ENCODE peak calls at places on chromosomes 2 and 18, in four cellular contexts. P is lung, G is transverse colon, L is A549. O is an unnamed sample.

GRCh38 chr2:102138331-102138730 is 4.2 kb upstream of the IL1R1 start:
- DNase-seq in P (no peak), G (no peak), L (no peak), O (no peak)

GRCh38 chr2:240429341-240429871 is 6.1 kb upstream of the GPC1 start:
- DNase-seq in P (no peak), L (no peak), G (no peak), O (peak)

GRCh38 chr2:239751719-239752355 is 273.3 kb downstream of the NDUFA10 start:
- DNase-seq in P (no peak), L (no peak), G (no peak), O (no peak)

GRCh38 chr2:200003444-200003843 is 48.1 kb downstream of the MAIP1 start:
- DNase-seq in G (no peak), L (no peak), P (no peak), O (no peak)

GRCh38 chr18:21484851-21485636 is 115.5 kb downstream of the ESCO1 start:
- DNase-seq in G (no peak), L (no peak), P (no peak), O (no peak)

GRCh38 chr2:61017556-61018318 is at the start of the genes PEX13 and PUS10:
- DNase-seq in P (peak), L (peak), G (peak), O (peak)

GRCh38 chr18:32389868-32390267 is 80.8 kb downstream of the GAREM1 start:
- DNase-seq in G (no peak), P (peak), L (no peak), O (no peak)

GRCh38 chr2:27720004-27720551 is 51.4 kb upstream of the MRPL33 start:
- DNase-seq in L (peak), G (no peak), P (peak), O (no peak)

GRCh38 chr2:224145751-224146355 is 106.8 kb upstream of the SERPINE2 start:
- DNase-seq in L (peak), P (no peak), G (peak), O (no peak)

GRCh38 chr2:204505946-204506345 is 39.3 kb upstream of the PARD3B start:
- DNase-seq in G (no peak), P (no peak), L (no peak), O (no peak)

GRCh38 chr2:180056367-180057118 is 49.4 kb upstream of the CWC22 start:
- DNase-seq in L (no peak), G (no peak), P (no peak), O (no peak)

GRCh38 chr2:19702267-19702666 is 199.5 kb downstream of the TTC32 start:
- DNase-seq in L (no peak), P (no peak), G (no peak), O (no peak)

GRCh38 chr2:65265090-65266045 is 37.7 kb downstream of the ACTR2 start:
- DNase-seq in L (peak), G (no peak), P (no peak), O (no peak)

GRCh38 chr2:95320986-95321767 is 24.0 kb downstream of the KCNIP3 start:
- DNase-seq in L (no peak), G (no peak), P (no peak), O (no peak)

GRCh38 chr2:157822993-157823392 is 53.1 kb downstream of the ACVR1 start:
- DNase-seq in L (no peak), P (no peak), G (no peak), O (no peak)

GRCh38 chr18:27062802-27063201 is 122.3 kb downstream of the CHST9 start:
- DNase-seq in L (no peak), P (no peak), G (no peak), O (no peak)

GRCh38 chr18:58310517-58310916 is 266.5 kb downstream of the NEDD4L start:
- DNase-seq in L (no peak), G (peak), P (peak), O (no peak)

GRCh38 chr2:40096360-40096759 is 317.3 kb upstream of the THUMPD2 start:
- DNase-seq in G (no peak), L (peak), P (no peak), O (no peak)

GRCh38 chr2:186523781-186524180 is 37.7 kb downstream of the ZC3H15 start:
- DNase-seq in G (no peak), L (no peak), P (no peak), O (no peak)

GRCh38 chr2:13000644-13001375 is 284.1 kb downstream of the TRIB2 start:
- DNase-seq in P (no peak), G (no peak), L (no peak), O (no peak)

GRCh38 chr2:128279786-128280701 is 38.6 kb downstream of the HS6ST1 start:
- DNase-seq in G (peak), L (no peak), P (no peak), O (peak)

GRCh38 chr2:71101656-71102055 is 28.4 kb downstream of the MCEE start:
- DNase-seq in P (no peak), L (no peak), G (no peak), O (no peak)

GRCh38 chr18:6734746-6735430 is 5.4 kb downstream of the ARHGAP28 start:
- DNase-seq in L (no peak), P (no peak), G (no peak), O (no peak)

GRCh38 chr2:121790276-121790956 is 35.0 kb downstream of the TSN start:
- DNase-seq in P (no peak), G (no peak), L (peak), O (no peak)

GRCh38 chr18:40866013-40866644 is 1088.9 kb upstream of the PIK3C3 start:
- DNase-seq in G (no peak), P (no peak), L (peak), O (no peak)

GRCh38 chr2:109128466-109129355 is at the start of gene SH3RF3:
- DNase-seq in P (peak), L (peak), G (peak), O (no peak)

GRCh38 chr2:38398739-38399138 is 21.7 kb upstream of the ATL2 start:
- DNase-seq in P (no peak), L (no peak), G (no peak), O (no peak)

GRCh38 chr2:149924549-149925213 is 337.1 kb upstream of the MMADHC start:
- DNase-seq in G (no peak), P (no peak), L (peak), O (no peak)

GRCh38 chr18:59079264-59079972 is 60.3 kb upstream of the SEC11C start:
- DNase-seq in P (no peak), G (no peak), L (no peak), O (no peak)

GRCh38 chr18:54805571-54806334 is 22.5 kb upstream of the RAB27B start:
- DNase-seq in L (peak), G (no peak), P (no peak), O (no peak)

GRCh38 chr18:54950221-54950620 is 9.0 kb downstream of the CCDC68 start:
- DNase-seq in P (no peak), L (no peak), G (no peak), O (no peak)

GRCh38 chr2:10792660-10793400 is 19.8 kb downstream of the PDIA6 start:
- DNase-seq in P (no peak), G (no peak), L (peak), O (no peak)
- TF ChIP-seq CTCF in P (no peak), G (no peak), L (peak), O (no peak)

GRCh38 chr2:225463449-225463848 is 63.9 kb downstream of the NYAP2 start:
- DNase-seq in L (no peak), P (no peak), G (no peak), O (no peak)

GRCh38 chr2:225468131-225468530 is 68.6 kb downstream of the NYAP2 start:
- DNase-seq in P (no peak), L (peak), G (no peak), O (no peak)

GRCh38 chr2:225464346-225465025 is 65.0 kb downstream of the NYAP2 start:
- DNase-seq in L (no peak), G (no peak), P (no peak), O (no peak)

GRCh38 chr2:225465827-225466226 is 66.3 kb downstream of the NYAP2 start:
- DNase-seq in G (no peak), L (no peak), P (no peak), O (no peak)

GRCh38 chr2:225466891-225467604 is 67.5 kb downstream of the NYAP2 start:
- DNase-seq in L (no peak), G (no peak), P (no peak), O (no peak)
- TF ChIP-seq CTCF in L (no peak), G (no peak), P (no peak), O (no peak)

GRCh38 chr2:56217106-56217505 is 33.3 kb downstream of the CCDC85A start:
- DNase-seq in P (no peak), G (no peak), L (no peak), O (no peak)
- TF ChIP-seq CTCF in P (no peak), G (no peak), L (no peak), O (no peak)

GRCh38 chr2:124289060-124289459 is 264.0 kb downstream of the CNTNAP5 start:
- DNase-seq in G (no peak), L (no peak), P (no peak), O (no peak)

GRCh38 chr2:124286089-124286783 is 261.1 kb downstream of the CNTNAP5 start:
- DNase-seq in L (no peak), P (no peak), G (no peak), O (no peak)

GRCh38 chr2:124289615-124290014 is 264.5 kb downstream of the CNTNAP5 start:
- DNase-seq in P (no peak), L (no peak), G (no peak), O (no peak)
- TF ChIP-seq CTCF in P (no peak), L (no peak), G (no peak), O (no peak)